ENCODE peak calls at places on chromosome 9, in seven cellular contexts. Q, X, T, P, F, C and U are unnamed samples.
A peak's percentile ranks its signal among the peaks of the same experiment; 100 is the strongest.

GRCh38 chr9:8492034-8492433 is 692.5 kb upstream of the DMAC1 start:
- DNase-seq in C (no peak), F (no peak), X (no peak), T (no peak), P (no peak), Q (peak; percentile 34), U (no peak)

GRCh38 chr9:16147726-16148125 is 594.9 kb downstream of the CCDC171 start:
- DNase-seq in F (no peak), X (no peak), T (no peak), C (no peak), Q (no peak), P (no peak), U (peak; percentile 64)

GRCh38 chr9:22208846-22209585 is 199.9 kb upstream of the CDKN2B start:
- DNase-seq in C (no peak), T (no peak), X (no peak), F (no peak), P (no peak), Q (no peak), U (no peak)

GRCh38 chr9:94979904-94980507 is 253.5 kb downstream of the AOPEP start:
- DNase-seq in X (no peak), C (no peak), Q (no peak), F (no peak), T (no peak), P (no peak), U (no peak)

GRCh38 chr9:124006448-124007156 is 5.0 kb upstream of the LHX2 start:
- DNase-seq in Q (peak; percentile 61), F (no peak), T (no peak), P (no peak), C (no peak), X (no peak), U (peak; percentile 62)

GRCh38 chr9:95014917-95015316 is 288.4 kb downstream of the AOPEP start:
- DNase-seq in C (no peak), T (no peak), F (no peak), P (no peak), Q (no peak), X (no peak), U (no peak)

GRCh38 chr9:121133104-121133816 is 58.5 kb downstream of the CNTRL start:
- DNase-seq in X (no peak), F (no peak), C (peak; percentile 67), T (peak; percentile 67), Q (no peak), P (no peak), U (no peak)

GRCh38 chr9:15724006-15724405 is 171.2 kb downstream of the CCDC171 start:
- DNase-seq in T (no peak), F (no peak), Q (no peak), X (no peak), P (no peak), C (no peak), U (no peak)

GRCh38 chr9:129400001-129400970 is 220.6 kb downstream of the C9orf50 start:
- DNase-seq in F (no peak), Q (no peak), P (no peak), C (no peak), T (no peak), X (no peak), U (no peak)

GRCh38 chr9:115207003-115207837 is 89.3 kb upstream of the TNC start:
- DNase-seq in Q (no peak), X (no peak), P (no peak), C (no peak), F (no peak), T (no peak), U (no peak)

GRCh38 chr9:12965303-12965702 is 190.5 kb downstream of the LURAP1L start:
- DNase-seq in Q (no peak), X (no peak), F (no peak), P (no peak), C (no peak), T (no peak), U (no peak)

GRCh38 chr9:87850405-87850804 is 32.3 kb upstream of the SPATA31E1 start:
- DNase-seq in P (no peak), F (peak; percentile 64), X (no peak), T (no peak), Q (no peak), C (no peak), U (no peak)

GRCh38 chr9:3962467-3962866 is 337.4 kb downstream of the GLIS3 start:
- DNase-seq in Q (no peak), P (no peak), X (no peak), T (peak; percentile 19), F (no peak), C (no peak), U (no peak)

GRCh38 chr9:2017209-2017458 is 2.0 kb downstream of the SMARCA2 start:
- DNase-seq in P (no peak), F (no peak), C (no peak), Q (peak; percentile 51), T (no peak), X (no peak), U (no peak)

GRCh38 chr9:126880226-126880946 is 19.9 kb downstream of the ZBTB34 start:
- DNase-seq in F (no peak), T (no peak), C (no peak), X (no peak), P (no peak), Q (no peak), U (no peak)

GRCh38 chr9:85056203-85056572 is 386.7 kb downstream of the NTRK2 start:
- DNase-seq in F (no peak), Q (no peak), T (no peak), X (no peak), C (no peak), P (no peak), U (no peak)

GRCh38 chr9:135580664-135581380 is 19.3 kb downstream of the PAEP start:
- DNase-seq in P (no peak), F (no peak), C (no peak), X (no peak), T (no peak), Q (no peak), U (no peak)

GRCh38 chr9:97593960-97594359 is 39.2 kb downstream of the TSTD2 start:
- DNase-seq in C (no peak), F (no peak), X (no peak), Q (no peak), T (peak; percentile 66), P (no peak), U (no peak)

GRCh38 chr9:108322326-108323098 is 533.3 kb downstream of the ACTL7B start:
- DNase-seq in P (no peak), C (no peak), Q (no peak), F (no peak), X (no peak), T (no peak), U (no peak)

GRCh38 chr9:136011703-136012496 is 50.7 kb upstream of the UBAC1 start:
- DNase-seq in Q (no peak), X (peak; percentile 90), T (no peak), P (no peak), C (no peak), F (no peak), U (peak; percentile 54)

GRCh38 chr9:16213781-16214515 is 656.5 kb downstream of the BNC2 start:
- DNase-seq in P (no peak), T (no peak), Q (no peak), X (peak; percentile 81), F (peak; percentile 89), C (no peak), U (no peak)

GRCh38 chr9:36781532-36781931 is 208.8 kb downstream of the MELK start:
- DNase-seq in C (no peak), T (no peak), F (no peak), X (peak; percentile 80), P (no peak), Q (no peak), U (no peak)

GRCh38 chr9:137069508-137070071 is 767 bp downstream of the SAPCD2 start:
- DNase-seq in P (no peak), X (no peak), F (no peak), Q (peak; percentile 79), C (no peak), T (no peak), U (no peak)

GRCh38 chr9:83166369-83166768 is 103.4 kb upstream of the RASEF start:
- DNase-seq in F (no peak), P (no peak), C (no peak), Q (no peak), X (no peak), T (peak; percentile 79), U (no peak)

GRCh38 chr9:129222691-129223218 is 44.7 kb upstream of the IER5L start:
- DNase-seq in C (no peak), F (no peak), Q (no peak), P (no peak), T (no peak), X (no peak), U (no peak)

GRCh38 chr9:2013688-2014087 is 1.5 kb upstream of the SMARCA2 start:
- DNase-seq in F (peak; percentile 56), T (no peak), X (no peak), C (no peak), Q (no peak), P (no peak), U (no peak)